ENCODE peak calls at places on chromosomes 16 and 17, in seven cellular contexts. A is thoracic aorta, D is choroid plexus epithelial cell, T is Panc1, L is left lung, W is cardiac muscle cell, I is heart right ventricle. J is an unnamed sample.

GRCh38 chr17:65047939-65048338 is 8.6 kb downstream of the GNA13 start:
- DNase-seq in A (no peak), T (no peak), D (peak; percentile 15), L (no peak), W (no peak), I (no peak), J (no peak)

GRCh38 chr17:18230288-18231141 is 5.1 kb downstream of the LLGL1 start:
- DNase-seq in D (no peak), I (no peak), T (no peak), L (no peak), W (no peak), A (no peak), J (no peak)

GRCh38 chr17:47057831-47058230 is 78.8 kb upstream of the RPRML start:
- DNase-seq in T (no peak), W (no peak), D (no peak), I (peak; percentile 19), L (no peak), A (no peak), J (no peak)

GRCh38 chr17:48246623-48247022 is 139.1 kb downstream of the SNX11 start:
- DNase-seq in D (peak; percentile 68), I (no peak), W (no peak), T (no peak), A (no peak), L (no peak), J (no peak)

GRCh38 chr16:89720859-89721643 is at the start of the genes VPS9D1 and ZNF276:
- DNase-seq in D (peak; percentile 80), T (no peak), I (peak; percentile 88), L (peak; percentile 96), W (peak; percentile 93), A (no peak), J (no peak)

GRCh38 chr17:49318438-49318965 is 43.5 kb downstream of the ZNF652 start:
- DNase-seq in T (no peak), I (no peak), A (no peak), W (no peak), D (no peak), L (no peak), J (no peak)

GRCh38 chr17:77409282-77410161 is 268.8 kb downstream of the SEC14L1 start:
- DNase-seq in I (peak; percentile 73), L (no peak), A (peak; percentile 71), W (peak; percentile 77), D (peak; percentile 73), T (no peak), J (no peak)

GRCh38 chr17:68512967-68513474 is 791 bp downstream of the PRKAR1A start:
- DNase-seq in T (no peak), I (no peak), A (no peak), W (peak; percentile 36), D (peak; percentile 59), L (no peak), J (no peak)

GRCh38 chr17:63295839-63296590 is 150.1 kb downstream of the CYB561 start:
- DNase-seq in A (no peak), I (no peak), W (no peak), T (no peak), D (no peak), L (no peak), J (no peak)

GRCh38 chr16:72983241-72983640 is 64.7 kb downstream of the ZFHX3 start:
- DNase-seq in W (no peak), L (no peak), A (no peak), T (no peak), D (no peak), I (no peak), J (no peak)

GRCh38 chr16:8685617-8686016 is 11.2 kb downstream of the ABAT start:
- DNase-seq in L (no peak), A (no peak), T (no peak), I (no peak), D (no peak), W (no peak), J (no peak)

GRCh38 chr16:59053911-59054310 is 319.8 kb upstream of the GOT2 start:
- DNase-seq in W (no peak), I (no peak), A (no peak), D (no peak), L (no peak), T (no peak), J (no peak)

GRCh38 chr17:81523139-81524062 is 4.8 kb upstream of the FSCN2 start:
- DNase-seq in I (peak; percentile 32), T (no peak), D (peak; percentile 69), W (peak; percentile 89), A (no peak), L (peak; percentile 65), J (no peak)

GRCh38 chr16:23650674-23651073 is 9.4 kb downstream of the DCTN5 start:
- DNase-seq in A (no peak), L (no peak), W (no peak), I (no peak), T (no peak), D (no peak), J (no peak)

GRCh38 chr16:86044881-86045600 is 146.1 kb downstream of the IRF8 start:
- DNase-seq in A (no peak), T (no peak), W (no peak), I (no peak), L (no peak), D (no peak), J (no peak)

GRCh38 chr17:9266769-9267168 is 245.5 kb downstream of the NTN1 start:
- DNase-seq in D (no peak), A (no peak), W (peak; percentile 19), I (no peak), T (no peak), L (no peak), J (no peak)

DNA sequence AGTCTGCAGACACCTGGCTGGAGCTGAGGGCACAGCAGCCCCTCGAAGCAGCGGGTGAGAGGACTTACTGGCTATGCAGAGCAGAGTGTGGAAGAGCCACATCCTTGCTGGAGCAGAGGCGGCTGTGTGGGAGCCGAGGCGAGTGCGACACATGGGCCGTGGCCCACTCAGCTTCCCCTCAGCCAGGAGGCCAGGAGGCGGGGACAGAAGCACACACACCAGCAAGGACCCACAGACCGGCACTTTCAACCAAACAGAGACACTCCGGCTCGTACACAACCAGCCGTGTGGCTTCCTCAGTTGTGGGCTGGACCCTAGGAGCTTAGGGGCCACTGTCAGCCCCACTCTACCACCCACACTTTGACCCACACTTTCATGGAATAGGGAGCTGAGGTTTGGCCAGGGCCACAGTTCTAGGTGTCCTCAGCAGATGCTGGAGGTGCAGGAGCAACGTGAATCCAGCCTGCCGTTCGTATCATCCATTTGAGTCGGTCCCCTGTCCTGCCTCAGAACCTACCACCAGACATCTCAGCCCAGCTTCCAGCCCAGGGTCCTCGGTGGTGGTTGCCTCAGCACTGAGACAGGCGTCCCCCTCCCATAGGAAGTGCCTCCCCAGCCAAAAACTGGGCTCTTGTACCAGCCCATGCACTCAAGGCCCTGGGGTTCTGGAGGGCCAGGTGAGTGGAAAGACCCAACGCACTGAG is at the start of gene ITGAE:
- DNase-seq in A (no peak), T (no peak), L (no peak), D (no peak), I (no peak), W (no peak), J (no peak)
- TF ChIP-seq CTCF in A (no peak), T (no peak), L (no peak), D (no peak), I (no peak), W (no peak), J (no peak)

GRCh38 chr16:50068550-50068949 is 2.8 kb downstream of the HEATR3 start:
- DNase-seq in D (peak; percentile 95), L (no peak), T (no peak), I (no peak), A (no peak), W (no peak), J (no peak)

GRCh38 chr16:50065624-50066481 is at the start of gene HEATR3:
- DNase-seq in L (peak; percentile 98), T (peak; percentile 71), A (peak; percentile 64), I (peak; percentile 96), W (peak; percentile 95), D (peak; percentile 96), J (peak; percentile 68)

GRCh38 chr16:50066482-50067289 is 916 bp downstream of the HEATR3 start:
- DNase-seq in I (no peak), A (no peak), L (no peak), T (no peak), D (no peak), W (no peak), J (no peak)

GRCh38 chr16:50069060-50069459 is 3.3 kb downstream of the HEATR3 start:
- DNase-seq in A (no peak), W (no peak), I (no peak), L (no peak), T (no peak), D (no peak), J (no peak)

GRCh38 chr16:50067290-50067853 is 1.6 kb downstream of the HEATR3 start:
- DNase-seq in A (no peak), L (no peak), I (no peak), D (peak; percentile 85), W (peak; percentile 51), T (no peak), J (no peak)
- TF ChIP-seq CTCF in A (peak; percentile 34), L (no peak), I (peak; percentile 58), D (peak; percentile 76), W (peak; percentile 62), T (no peak), J (no peak)

GRCh38 chr16:70661918-70662641 is 15.7 kb downstream of the IL34 start:
- DNase-seq in A (no peak), W (no peak), D (peak; percentile 48), I (no peak), L (no peak), T (no peak), J (no peak)
- TF ChIP-seq CTCF in A (no peak), W (no peak), D (no peak), I (no peak), L (no peak), T (no peak), J (no peak)

GRCh38 chr16:10368984-10369551 is 16.8 kb upstream of the ATF7IP2 start:
- DNase-seq in L (no peak), A (no peak), D (peak; percentile 20), I (no peak), T (no peak), W (no peak), J (no peak)
- TF ChIP-seq CTCF in L (no peak), A (no peak), D (peak; percentile 40), I (peak; percentile 23), T (peak; percentile 46), W (no peak), J (no peak)

GRCh38 chr16:1763521-1764511 is 7.5 kb downstream of the NME3 start:
- DNase-seq in D (no peak), T (no peak), A (no peak), I (no peak), W (peak; percentile 60), L (no peak), J (no peak)
- TF ChIP-seq CTCF in D (peak; percentile 72), T (peak; percentile 45), A (no peak), I (peak; percentile 49), W (peak; percentile 38), L (no peak), J (no peak)